ENCODE peak calls at places on chromosomes 4 and X, in six cellular contexts. One of them, this sample, is unnamed.

GRCh38 chr4:140018931-140019618 is 134.9 kb downstream of the MAML3 start:
- DNase-seq in lower leg skin: no peak
- DNase-seq in activated CD8-positive, alpha-beta T cell treated with anti-CD3 and anti-CD28 coated beads for 36 hours: no peak
- DNase-seq in endothelial cell: no peak
- DNase-seq in mesothelial cell of epicardium: no peak
- DNase-seq in cardiac muscle cell: no peak
- DNase-seq in this sample: no peak

GRCh38 chr4:7094931-7095330 is 27.1 kb upstream of the GRPEL1 start:
- DNase-seq in endothelial cell: no peak
- DNase-seq in lower leg skin: no peak
- DNase-seq in activated CD8-positive, alpha-beta T cell treated with anti-CD3 and anti-CD28 coated beads for 36 hours: no peak
- DNase-seq in cardiac muscle cell: no peak
- DNase-seq in mesothelial cell of epicardium: no peak
- DNase-seq in this sample: no peak

GRCh38 chrX:114650351-114650750 is 66.5 kb downstream of the HTR2C start:
- DNase-seq in mesothelial cell of epicardium: no peak
- DNase-seq in cardiac muscle cell: no peak
- DNase-seq in endothelial cell: no peak
- DNase-seq in activated CD8-positive, alpha-beta T cell treated with anti-CD3 and anti-CD28 coated beads for 36 hours: no peak
- DNase-seq in lower leg skin: no peak
- DNase-seq in this sample: no peak

GRCh38 chrX:23662853-23663252 is 4.4 kb upstream of the PRDX4 start:
- DNase-seq in mesothelial cell of epicardium: no peak
- DNase-seq in cardiac muscle cell: no peak
- DNase-seq in activated CD8-positive, alpha-beta T cell treated with anti-CD3 and anti-CD28 coated beads for 36 hours: peak; percentile 17
- DNase-seq in endothelial cell: no peak
- DNase-seq in lower leg skin: no peak
- DNase-seq in this sample: no peak

GRCh38 chrX:79409657-79410056 is 42.5 kb upstream of the ITM2A start:
- DNase-seq in lower leg skin: no peak
- DNase-seq in activated CD8-positive, alpha-beta T cell treated with anti-CD3 and anti-CD28 coated beads for 36 hours: no peak
- DNase-seq in cardiac muscle cell: no peak
- DNase-seq in endothelial cell: no peak
- DNase-seq in mesothelial cell of epicardium: no peak
- DNase-seq in this sample: no peak

GRCh38 chr4:26372525-26373172 is 51.8 kb downstream of the RBPJ start:
- DNase-seq in mesothelial cell of epicardium: no peak
- DNase-seq in activated CD8-positive, alpha-beta T cell treated with anti-CD3 and anti-CD28 coated beads for 36 hours: peak; percentile 57
- DNase-seq in cardiac muscle cell: peak; percentile 63
- DNase-seq in lower leg skin: no peak
- DNase-seq in endothelial cell: no peak
- DNase-seq in this sample: no peak

GRCh38 chr4:124018383-124019317 is 622.1 kb downstream of the SPRY1 start:
- DNase-seq in mesothelial cell of epicardium: no peak
- DNase-seq in endothelial cell: no peak
- DNase-seq in cardiac muscle cell: peak; percentile 82
- DNase-seq in lower leg skin: peak; percentile 66
- DNase-seq in activated CD8-positive, alpha-beta T cell treated with anti-CD3 and anti-CD28 coated beads for 36 hours: peak; percentile 1
- DNase-seq in this sample: no peak

GRCh38 chr4:168153596-168154440 is 61.5 kb downstream of the ANXA10 start:
- DNase-seq in endothelial cell: peak; percentile 61
- DNase-seq in lower leg skin: peak; percentile 63
- DNase-seq in mesothelial cell of epicardium: peak; percentile 40
- DNase-seq in activated CD8-positive, alpha-beta T cell treated with anti-CD3 and anti-CD28 coated beads for 36 hours: peak; percentile 80
- DNase-seq in cardiac muscle cell: peak; percentile 82
- DNase-seq in this sample: no peak

GRCh38 chrX:134470013-134470412 is 10.0 kb downstream of the HPRT1 start:
- DNase-seq in lower leg skin: no peak
- DNase-seq in cardiac muscle cell: no peak
- DNase-seq in mesothelial cell of epicardium: no peak
- DNase-seq in endothelial cell: no peak
- DNase-seq in activated CD8-positive, alpha-beta T cell treated with anti-CD3 and anti-CD28 coated beads for 36 hours: no peak
- DNase-seq in this sample: no peak

GRCh38 chr4:154030747-154031146 is 241.9 kb upstream of the SFRP2 start:
- DNase-seq in cardiac muscle cell: no peak
- DNase-seq in lower leg skin: no peak
- DNase-seq in activated CD8-positive, alpha-beta T cell treated with anti-CD3 and anti-CD28 coated beads for 36 hours: no peak
- DNase-seq in endothelial cell: no peak
- DNase-seq in mesothelial cell of epicardium: no peak
- DNase-seq in this sample: no peak

GRCh38 chr4:142703694-142704309 is 142.3 kb downstream of the INPP4B start:
- DNase-seq in mesothelial cell of epicardium: no peak
- DNase-seq in lower leg skin: no peak
- DNase-seq in cardiac muscle cell: no peak
- DNase-seq in endothelial cell: no peak
- DNase-seq in activated CD8-positive, alpha-beta T cell treated with anti-CD3 and anti-CD28 coated beads for 36 hours: peak; percentile 16
- DNase-seq in this sample: no peak

GRCh38 chr4:10457255-10457801 is at the start of gene ZNF518B:
- DNase-seq in endothelial cell: peak; percentile 81
- DNase-seq in cardiac muscle cell: peak; percentile 59
- DNase-seq in lower leg skin: no peak
- DNase-seq in mesothelial cell of epicardium: peak; percentile 61
- DNase-seq in activated CD8-positive, alpha-beta T cell treated with anti-CD3 and anti-CD28 coated beads for 36 hours: peak; percentile 79
- DNase-seq in this sample: peak; percentile 90

GRCh38 chr4:11685481-11685880 is 256.8 kb upstream of the HS3ST1 start:
- DNase-seq in endothelial cell: no peak
- DNase-seq in lower leg skin: no peak
- DNase-seq in activated CD8-positive, alpha-beta T cell treated with anti-CD3 and anti-CD28 coated beads for 36 hours: no peak
- DNase-seq in mesothelial cell of epicardium: no peak
- DNase-seq in cardiac muscle cell: no peak
- DNase-seq in this sample: no peak

GRCh38 chr4:104394409-104394813 is 100.3 kb downstream of the CXXC4 start:
- DNase-seq in lower leg skin: no peak
- DNase-seq in cardiac muscle cell: peak; percentile 38
- DNase-seq in activated CD8-positive, alpha-beta T cell treated with anti-CD3 and anti-CD28 coated beads for 36 hours: no peak
- DNase-seq in mesothelial cell of epicardium: no peak
- DNase-seq in endothelial cell: no peak
- DNase-seq in this sample: no peak

GRCh38 chrX:53930513-53931380 is 113.5 kb downstream of the PHF8 start:
- DNase-seq in endothelial cell: no peak
- DNase-seq in activated CD8-positive, alpha-beta T cell treated with anti-CD3 and anti-CD28 coated beads for 36 hours: no peak
- DNase-seq in mesothelial cell of epicardium: no peak
- DNase-seq in lower leg skin: no peak
- DNase-seq in cardiac muscle cell: no peak
- DNase-seq in this sample: no peak
- TF ChIP-seq CTCF in endothelial cell: no peak
- TF ChIP-seq CTCF in activated CD8-positive, alpha-beta T cell treated with anti-CD3 and anti-CD28 coated beads for 36 hours: no peak
- TF ChIP-seq CTCF in mesothelial cell of epicardium: no peak
- TF ChIP-seq CTCF in lower leg skin: no peak
- TF ChIP-seq CTCF in cardiac muscle cell: no peak
- TF ChIP-seq CTCF in this sample: no peak

GRCh38 chr4:125483278-125483677 is 168.5 kb downstream of the FAT4 start:
- DNase-seq in activated CD8-positive, alpha-beta T cell treated with anti-CD3 and anti-CD28 coated beads for 36 hours: no peak
- DNase-seq in cardiac muscle cell: no peak
- DNase-seq in endothelial cell: no peak
- DNase-seq in mesothelial cell of epicardium: no peak
- DNase-seq in lower leg skin: no peak
- DNase-seq in this sample: no peak

GRCh38 chr4:125484912-125485311 is 170.2 kb downstream of the FAT4 start:
- DNase-seq in endothelial cell: no peak
- DNase-seq in mesothelial cell of epicardium: no peak
- DNase-seq in cardiac muscle cell: no peak
- DNase-seq in activated CD8-positive, alpha-beta T cell treated with anti-CD3 and anti-CD28 coated beads for 36 hours: no peak
- DNase-seq in lower leg skin: no peak
- DNase-seq in this sample: no peak

GRCh38 chr4:125481334-125481733 is 166.6 kb downstream of the FAT4 start:
- DNase-seq in lower leg skin: no peak
- DNase-seq in endothelial cell: no peak
- DNase-seq in mesothelial cell of epicardium: no peak
- DNase-seq in activated CD8-positive, alpha-beta T cell treated with anti-CD3 and anti-CD28 coated beads for 36 hours: no peak
- DNase-seq in cardiac muscle cell: no peak
- DNase-seq in this sample: no peak

GRCh38 chr4:125486354-125486753 is 171.6 kb downstream of the FAT4 start:
- DNase-seq in endothelial cell: no peak
- DNase-seq in activated CD8-positive, alpha-beta T cell treated with anti-CD3 and anti-CD28 coated beads for 36 hours: no peak
- DNase-seq in mesothelial cell of epicardium: no peak
- DNase-seq in cardiac muscle cell: no peak
- DNase-seq in lower leg skin: no peak
- DNase-seq in this sample: no peak

GRCh38 chr4:125482822-125483221 is 168.1 kb downstream of the FAT4 start:
- DNase-seq in cardiac muscle cell: no peak
- DNase-seq in lower leg skin: no peak
- DNase-seq in endothelial cell: no peak
- DNase-seq in mesothelial cell of epicardium: no peak
- DNase-seq in activated CD8-positive, alpha-beta T cell treated with anti-CD3 and anti-CD28 coated beads for 36 hours: no peak
- DNase-seq in this sample: no peak
- TF ChIP-seq CTCF in cardiac muscle cell: no peak
- TF ChIP-seq CTCF in lower leg skin: no peak
- TF ChIP-seq CTCF in endothelial cell: no peak
- TF ChIP-seq CTCF in mesothelial cell of epicardium: no peak
- TF ChIP-seq CTCF in activated CD8-positive, alpha-beta T cell treated with anti-CD3 and anti-CD28 coated beads for 36 hours: no peak
- TF ChIP-seq CTCF in this sample: no peak

DNA sequence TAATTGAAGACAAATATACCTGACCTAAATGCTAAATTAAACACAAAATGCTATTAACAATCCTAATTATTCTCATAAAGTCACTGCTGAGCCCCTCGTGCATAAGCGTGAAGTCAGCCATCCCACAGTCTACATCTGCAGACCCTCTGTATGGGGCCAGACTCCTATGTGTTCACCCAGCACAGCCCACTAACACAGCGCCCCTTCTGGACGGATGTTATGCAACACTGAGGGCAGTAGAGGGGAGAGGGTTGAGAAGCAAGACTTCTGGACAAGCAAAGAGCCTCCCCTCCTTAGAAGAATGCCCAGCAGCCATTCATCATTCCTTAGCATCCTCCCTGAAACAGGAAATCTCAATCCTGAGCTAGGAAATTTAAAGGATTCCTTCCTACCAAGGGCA is 7.9 kb downstream of the TRPC3 start:
- DNase-seq in endothelial cell: peak; percentile 73
- DNase-seq in mesothelial cell of epicardium: no peak
- DNase-seq in lower leg skin: no peak
- DNase-seq in activated CD8-positive, alpha-beta T cell treated with anti-CD3 and anti-CD28 coated beads for 36 hours: peak; percentile 41
- DNase-seq in cardiac muscle cell: no peak
- DNase-seq in this sample: no peak
- TF ChIP-seq CTCF in endothelial cell: peak; percentile 55
- TF ChIP-seq CTCF in mesothelial cell of epicardium: no peak
- TF ChIP-seq CTCF in lower leg skin: no peak
- TF ChIP-seq CTCF in activated CD8-positive, alpha-beta T cell treated with anti-CD3 and anti-CD28 coated beads for 36 hours: peak; percentile 59
- TF ChIP-seq CTCF in cardiac muscle cell: no peak
- TF ChIP-seq CTCF in this sample: peak; percentile 35

DNA sequence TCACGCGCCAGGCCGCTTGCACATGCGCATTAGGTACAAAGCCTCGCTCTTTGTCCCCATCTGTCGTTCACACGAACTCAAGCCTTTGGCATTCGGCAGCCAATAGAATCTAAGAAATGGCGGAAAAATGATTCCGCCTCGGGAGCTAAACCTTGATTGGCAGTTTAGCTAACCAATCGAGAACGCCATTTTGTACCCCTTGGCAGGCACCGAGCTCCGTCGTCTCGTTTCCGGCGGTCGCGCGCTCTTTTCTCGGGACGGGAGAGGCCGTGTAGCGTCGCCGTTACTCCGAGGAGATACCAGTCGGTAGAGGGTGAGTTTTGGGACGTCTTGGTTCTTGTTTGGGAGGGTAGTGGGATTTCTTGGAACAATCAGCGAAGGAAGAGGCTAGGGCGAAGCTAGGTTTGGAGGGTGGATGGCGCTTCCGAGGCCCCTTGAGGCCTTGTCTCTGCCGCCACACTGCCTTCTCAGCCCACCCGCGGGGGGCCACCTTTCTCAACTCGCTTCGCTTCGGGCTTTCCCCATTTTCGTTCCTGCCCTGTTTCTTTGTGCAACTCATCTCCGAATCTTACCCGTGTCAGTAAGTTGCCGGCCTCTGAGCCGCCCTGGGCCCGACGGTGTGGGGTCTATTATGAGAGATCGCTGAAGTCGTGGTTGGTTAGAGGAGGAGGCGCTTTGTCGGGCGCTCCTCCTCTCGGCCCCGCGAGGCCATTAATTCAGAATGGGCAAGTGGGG is at the start of gene NONO:
- DNase-seq in cardiac muscle cell: peak; percentile 95
- DNase-seq in activated CD8-positive, alpha-beta T cell treated with anti-CD3 and anti-CD28 coated beads for 36 hours: peak; percentile 87
- DNase-seq in lower leg skin: peak; percentile 92
- DNase-seq in mesothelial cell of epicardium: peak; percentile 60
- DNase-seq in endothelial cell: peak; percentile 79
- DNase-seq in this sample: peak; percentile 95
- TF ChIP-seq CTCF in cardiac muscle cell: peak; percentile 15
- TF ChIP-seq CTCF in activated CD8-positive, alpha-beta T cell treated with anti-CD3 and anti-CD28 coated beads for 36 hours: no peak
- TF ChIP-seq CTCF in lower leg skin: no peak
- TF ChIP-seq CTCF in mesothelial cell of epicardium: no peak
- TF ChIP-seq CTCF in endothelial cell: no peak
- TF ChIP-seq CTCF in this sample: peak; percentile 9

DNA sequence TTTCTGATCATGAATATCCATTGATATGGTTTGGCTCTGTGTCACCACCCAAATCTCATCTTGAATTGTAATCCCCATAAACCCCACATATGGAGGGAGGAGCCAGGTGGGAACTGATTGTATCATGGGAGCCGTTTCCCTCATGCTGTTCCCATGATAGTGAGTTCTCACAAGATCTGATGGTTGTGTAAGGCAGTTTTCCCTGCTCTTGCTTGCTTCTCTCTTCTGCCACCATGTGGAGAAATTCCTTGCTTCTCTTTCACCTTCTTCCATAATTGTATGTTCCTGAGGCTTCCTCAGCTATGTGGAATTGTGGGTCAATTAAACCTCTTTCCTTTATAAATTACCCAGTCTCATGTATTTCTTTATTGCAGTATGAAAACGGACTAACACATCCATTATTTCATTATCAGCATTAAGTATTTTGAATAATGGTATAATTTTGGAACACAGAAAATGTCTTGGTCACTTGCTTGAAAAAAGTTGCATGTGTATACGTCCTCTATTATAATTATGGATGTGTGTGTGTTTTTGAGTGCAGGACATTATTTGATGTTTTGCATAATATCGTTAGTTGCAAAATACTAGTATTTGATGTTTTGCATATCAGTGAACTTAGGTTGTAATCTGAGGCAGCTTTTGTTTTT is 334.6 kb downstream of the PCDH10 start:
- DNase-seq in mesothelial cell of epicardium: no peak
- DNase-seq in cardiac muscle cell: peak; percentile 31
- DNase-seq in endothelial cell: peak; percentile 17
- DNase-seq in activated CD8-positive, alpha-beta T cell treated with anti-CD3 and anti-CD28 coated beads for 36 hours: no peak
- DNase-seq in lower leg skin: no peak
- DNase-seq in this sample: no peak
- TF ChIP-seq CTCF in mesothelial cell of epicardium: no peak
- TF ChIP-seq CTCF in cardiac muscle cell: peak; percentile 58
- TF ChIP-seq CTCF in endothelial cell: no peak
- TF ChIP-seq CTCF in activated CD8-positive, alpha-beta T cell treated with anti-CD3 and anti-CD28 coated beads for 36 hours: no peak
- TF ChIP-seq CTCF in lower leg skin: no peak
- TF ChIP-seq CTCF in this sample: peak; percentile 71

This sample was measured in osteocyte.